ENCODE peak calls at places on chromosome 14, in eight cellular contexts. I is posterior vena cava, Z is KG1, W is Peyer's patch, Q is GM10248, D is myocyte, O is HFFc6, H is fibroblast of the aortic adventitia. Y is an unnamed sample.

GRCh38 chr14:101482066-101482465 is 79.2 kb upstream of the DIO3 start:
- DNase-seq in I (no peak), Z (no peak), W (no peak), Q (no peak), D (no peak), O (no peak), H (no peak), Y (no peak)

GRCh38 chr14:44369401-44370123 is 137.5 kb downstream of the FSCB start:
- DNase-seq in I (no peak), Z (no peak), W (no peak), Q (no peak), D (no peak), O (no peak), H (peak; percentile 9), Y (no peak)

GRCh38 chr14:72779679-72780078 is 114.2 kb downstream of the DPF3 start:
- DNase-seq in I (peak; percentile 45), Z (no peak), W (no peak), Q (no peak), D (no peak), O (no peak), H (no peak), Y (no peak)

GRCh38 chr14:92785601-92786426 is 8.3 kb upstream of the GOLGA5 start:
- DNase-seq in I (peak; percentile 84), Z (no peak), W (no peak), Q (no peak), D (peak; percentile 45), O (peak; percentile 78), H (peak; percentile 90), Y (no peak)

GRCh38 chr14:87014854-87015253 is 978.1 kb downstream of the GALC start:
- DNase-seq in I (no peak), Z (no peak), W (no peak), Q (no peak), D (no peak), O (no peak), H (no peak), Y (peak; percentile 33)

GRCh38 chr14:96385385-96385784 is 6.5 kb upstream of the AK7 start:
- DNase-seq in I (no peak), Z (no peak), W (no peak), Q (no peak), D (no peak), O (no peak), H (no peak), Y (no peak)

GRCh38 chr14:106207316-106207715 is 680.9 kb downstream of the TMEM121 start:
- DNase-seq in I (no peak), Z (no peak), W (no peak), Q (no peak), D (no peak), O (no peak), H (no peak), Y (no peak)

GRCh38 chr14:68911594-68912227 is 67.4 kb downstream of the ACTN1 start:
- DNase-seq in I (no peak), Z (peak; percentile 50), W (peak; percentile 81), Q (peak; percentile 86), D (peak; percentile 84), O (peak; percentile 54), H (peak; percentile 81), Y (peak; percentile 72)

GRCh38 chr14:67733609-67734008 is 31.9 kb downstream of the RDH12 start:
- DNase-seq in I (no peak), Z (no peak), W (no peak), Q (no peak), D (peak; percentile 93), O (no peak), H (no peak), Y (peak; percentile 57)

Y was measured in SJCRH30.